ENCODE peak calls at places on chromosome 7, in nine cellular contexts. Z is AG09309, D is HCT116, E is psoas muscle, A is sigmoid colon, Y is BE2C, W is fibroblast of pulmonary artery, S is kidney epithelial cell, O is ovary. N is an unnamed sample.

GRCh38 chr7:17056491-17057142 is 174.8 kb upstream of the AGR3 start:
- DNase-seq in Z (no peak), D (no peak), E (no peak), A (no peak), Y (no peak), W (peak), S (no peak), O (no peak), N (no peak)

GRCh38 chr7:24907311-24907886 is 72.6 kb downstream of the OSBPL3 start:
- DNase-seq in Z (no peak), D (peak), E (no peak), A (no peak), Y (no peak), W (peak), S (peak), O (no peak), N (peak)

GRCh38 chr7:93544686-93545085 is 29.8 kb downstream of the CALCR start:
- DNase-seq in Z (no peak), D (no peak), E (no peak), A (no peak), Y (no peak), W (no peak), S (no peak), O (no peak), N (no peak)

GRCh38 chr7:82975811-82976468 is 186.7 kb downstream of the PCLO start:
- DNase-seq in Z (no peak), D (no peak), E (no peak), A (no peak), Y (no peak), W (no peak), S (peak), O (no peak), N (no peak)

GRCh38 chr7:64868469-64868868 is 34.6 kb upstream of the ZNF273 start:
- DNase-seq in Z (no peak), D (no peak), E (no peak), A (no peak), Y (no peak), W (no peak), S (no peak), O (no peak), N (no peak)

GRCh38 chr7:30992414-30992813 is 28.7 kb downstream of the GHRHR start:
- DNase-seq in Z (no peak), D (no peak), E (no peak), A (no peak), Y (no peak), W (no peak), S (no peak), O (no peak), N (no peak)

GRCh38 chr7:141562543-141562942 is 11.3 kb downstream of the AGK start:
- DNase-seq in Z (no peak), D (no peak), E (no peak), A (no peak), Y (no peak), W (no peak), S (no peak), O (no peak), N (no peak)

GRCh38 chr7:78141533-78142281 is 343.1 kb downstream of the PHTF2 start:
- DNase-seq in Z (peak), D (no peak), E (no peak), A (no peak), Y (no peak), W (peak), S (no peak), O (no peak), N (no peak)

GRCh38 chr7:13240349-13240748 is 552.9 kb downstream of the ARL4A start:
- DNase-seq in Z (peak), D (peak), E (no peak), A (no peak), Y (no peak), W (peak), S (peak), O (no peak), N (peak)

GRCh38 chr7:78260826-78261225 is 462.3 kb downstream of the PHTF2 start:
- DNase-seq in Z (peak), D (no peak), E (no peak), A (no peak), Y (no peak), W (no peak), S (no peak), O (no peak), N (no peak)

GRCh38 chr7:66758964-66759628 is 18.6 kb downstream of the RABGEF1 start:
- DNase-seq in Z (no peak), D (no peak), E (no peak), A (no peak), Y (no peak), W (peak), S (no peak), O (no peak), N (no peak)

GRCh38 chr7:20651960-20652544 is 36.6 kb downstream of the ABCB5 start:
- DNase-seq in Z (no peak), D (peak), E (no peak), A (no peak), Y (no peak), W (peak), S (no peak), O (no peak), N (no peak)

GRCh38 chr7:134593530-134594392 is 44.9 kb downstream of the AKR1B15 start:
- DNase-seq in Z (peak), D (no peak), E (peak), A (peak), Y (peak), W (peak), S (no peak), O (peak), N (peak)

GRCh38 chr7:110839866-110840265 is 251.1 kb upstream of the LRRN3 start:
- DNase-seq in Z (no peak), D (no peak), E (no peak), A (no peak), Y (peak), W (peak), S (no peak), O (peak), N (no peak)

DNA sequence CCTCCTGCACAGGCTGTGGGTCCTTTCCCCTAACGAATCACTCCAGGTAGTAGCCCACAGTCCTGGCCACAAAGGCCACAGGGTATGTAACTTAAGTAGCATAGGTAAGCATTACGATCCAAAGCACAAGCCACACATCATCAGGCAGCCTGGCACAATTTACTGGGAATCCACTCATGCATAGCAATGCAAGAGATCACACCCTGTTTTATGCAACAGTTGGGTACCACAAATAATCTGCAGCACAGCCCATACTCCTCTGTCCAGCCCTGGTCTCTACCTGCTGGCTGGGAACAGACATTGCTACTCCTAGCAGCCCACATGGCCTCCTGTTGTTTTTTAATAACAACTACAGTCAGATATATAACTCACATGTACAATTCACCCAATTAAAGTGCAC is 34.3 kb downstream of the SRPK2 start:
- DNase-seq in Z (no peak), D (no peak), E (no peak), A (no peak), Y (no peak), W (no peak), S (peak), O (no peak), N (no peak)
- TF ChIP-seq CTCF in Z (no peak), D (no peak), E (no peak), A (no peak), Y (no peak), W (no peak), S (no peak), O (no peak), N (no peak)

GRCh38 chr7:102875700-102876192 is 37.1 kb upstream of the LRRC17 start:
- DNase-seq in Z (peak), D (peak), E (no peak), A (no peak), Y (no peak), W (peak), S (peak), O (no peak), N (peak)
- TF ChIP-seq CTCF in Z (peak), D (peak), E (no peak), A (no peak), Y (no peak), W (no peak), S (no peak), O (no peak), N (no peak)

DNA sequence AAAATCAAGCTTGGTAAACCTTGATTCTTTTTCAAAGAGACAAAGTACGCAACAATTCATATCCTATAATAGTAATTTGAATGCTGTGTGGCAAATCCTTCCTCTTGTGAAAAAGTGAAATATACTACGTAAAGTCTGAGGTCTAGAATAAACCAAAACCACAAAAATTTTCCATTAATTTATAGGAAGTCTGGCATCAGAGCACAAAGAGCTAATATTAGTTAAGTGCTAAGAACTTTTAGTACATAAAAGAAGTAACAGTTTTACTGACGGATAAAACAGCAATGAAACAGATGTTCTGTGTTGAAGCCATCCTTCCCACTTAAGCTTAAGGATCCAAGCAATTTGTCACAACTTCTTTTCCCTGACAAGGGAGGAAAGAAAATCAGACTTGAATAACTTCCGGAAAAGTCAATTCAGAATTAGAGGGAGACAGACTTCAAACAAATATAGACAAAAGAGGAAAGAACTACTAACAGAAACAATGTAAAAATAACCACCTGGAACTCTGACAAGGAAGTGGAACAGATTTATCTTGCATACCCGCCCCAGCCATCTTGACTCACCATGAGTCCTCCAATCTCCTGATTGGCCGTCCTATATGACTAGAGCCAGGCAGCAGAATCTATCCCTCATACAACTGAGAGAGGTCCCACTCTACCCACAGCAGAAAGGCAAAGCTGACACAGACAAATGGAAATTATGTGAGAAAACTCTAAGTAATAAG is 34.5 kb downstream of the RHEB start:
- DNase-seq in Z (peak), D (peak), E (no peak), A (no peak), Y (no peak), W (peak), S (peak), O (no peak), N (peak)
- TF ChIP-seq CTCF in Z (no peak), D (no peak), E (no peak), A (no peak), Y (no peak), W (no peak), S (no peak), O (no peak), N (no peak)

GRCh38 chr7:156820445-156821063 is 72.4 kb downstream of the LMBR1 start:
- DNase-seq in Z (no peak), D (no peak), E (no peak), A (no peak), Y (no peak), W (no peak), S (no peak), O (no peak), N (no peak)
- TF ChIP-seq CTCF in Z (peak), D (peak), E (no peak), A (no peak), Y (peak), W (peak), S (peak), O (no peak), N (peak)

GRCh38 chr7:55980266-55980665 is 15.9 kb downstream of the NIPSNAP2 start:
- DNase-seq in Z (no peak), D (no peak), E (no peak), A (no peak), Y (no peak), W (no peak), S (no peak), O (no peak), N (no peak)
- TF ChIP-seq CTCF in Z (no peak), D (no peak), E (no peak), A (no peak), Y (no peak), W (no peak), S (no peak), O (no peak), N (no peak)

DNA sequence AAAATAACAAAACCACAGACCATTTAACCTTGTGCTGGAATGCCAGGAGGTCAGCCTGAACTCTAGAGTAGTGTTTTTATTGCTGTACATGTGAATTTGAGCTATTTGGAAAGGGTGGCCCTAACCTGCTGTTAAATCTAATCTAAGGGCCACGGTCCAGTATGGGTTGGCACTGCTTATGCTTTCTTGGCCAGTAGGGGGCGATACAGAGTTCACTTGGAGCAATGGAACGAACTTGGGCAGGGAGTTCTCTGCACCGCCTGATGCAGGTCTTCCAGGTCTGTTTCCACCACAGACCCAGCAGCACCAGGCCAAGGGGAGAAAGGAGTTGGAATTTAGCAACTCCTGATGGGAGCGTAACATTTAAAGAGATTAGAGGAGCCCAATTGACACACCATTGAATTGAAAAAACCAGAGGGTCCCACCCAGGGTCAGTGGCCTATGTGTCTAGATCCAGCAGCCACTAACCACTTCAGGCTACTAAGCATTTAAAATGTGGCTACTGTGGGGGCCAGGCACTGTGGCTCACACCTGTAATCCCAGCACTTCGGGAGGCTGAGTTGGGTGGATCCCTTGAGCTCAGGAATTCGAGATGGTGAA is 75.7 kb upstream of the EFCAB10 start:
- DNase-seq in Z (no peak), D (peak), E (no peak), A (peak), Y (peak), W (peak), S (no peak), O (peak), N (no peak)
- TF ChIP-seq CTCF in Z (peak), D (peak), E (peak), A (no peak), Y (peak), W (peak), S (peak), O (peak), N (peak)

GRCh38 chr7:38561166-38561565 is 70.0 kb downstream of the AMPH start:
- DNase-seq in Z (no peak), D (no peak), E (no peak), A (no peak), Y (no peak), W (no peak), S (no peak), O (no peak), N (no peak)
- TF ChIP-seq CTCF in Z (peak), D (no peak), E (no peak), A (no peak), Y (no peak), W (no peak), S (no peak), O (no peak), N (no peak)

N was measured in PC-9.